ENCODE peak calls at places on chromosomes 11 and 22, in five cellular contexts. Z is K562, Y is GM12878, J is SK-N-SH, U is HepG2. A is an unnamed sample.

GRCh38 chr22:48718818-48719500 is 1108.7 kb downstream of the BRD1 start:
- DNase-seq in Y (no peak), U (no peak), J (no peak), Z (no peak), A (no peak)

GRCh38 chr11:95794086-95794485 is 3.8 kb downstream of the CEP57 start:
- DNase-seq in J (no peak), U (no peak), Y (no peak), Z (no peak), A (no peak)

GRCh38 chr11:41222236-41222635 is 237.2 kb downstream of the LRRC4C start:
- DNase-seq in J (no peak), Y (no peak), Z (no peak), U (no peak), A (no peak)

GRCh38 chr11:4038973-4039372 is 55.6 kb upstream of the RRM1 start:
- DNase-seq in J (no peak), Z (no peak), U (no peak), Y (no peak), A (no peak)

GRCh38 chr11:42407379-42407778 is 904.4 kb upstream of the API5 start:
- DNase-seq in J (peak; percentile 25), U (no peak), Z (no peak), Y (no peak), A (no peak)

GRCh38 chr22:23109441-23109978 is 32.3 kb downstream of the RSPH14 start:
- DNase-seq in J (no peak), Y (no peak), Z (no peak), U (no peak), A (no peak)

GRCh38 chr11:23897453-23898289 is 599.2 kb upstream of the LUZP2 start:
- DNase-seq in U (no peak), J (peak; percentile 14), Z (no peak), Y (no peak), A (no peak)

GRCh38 chr11:117873828-117874125 is 2.7 kb downstream of the FXYD6 start:
- DNase-seq in Y (no peak), U (no peak), Z (no peak), J (no peak), A (no peak)

GRCh38 chr11:81496566-81496965 is 1237.1 kb downstream of the FAM181B start:
- DNase-seq in Y (no peak), J (no peak), Z (no peak), U (no peak), A (no peak)

DNA sequence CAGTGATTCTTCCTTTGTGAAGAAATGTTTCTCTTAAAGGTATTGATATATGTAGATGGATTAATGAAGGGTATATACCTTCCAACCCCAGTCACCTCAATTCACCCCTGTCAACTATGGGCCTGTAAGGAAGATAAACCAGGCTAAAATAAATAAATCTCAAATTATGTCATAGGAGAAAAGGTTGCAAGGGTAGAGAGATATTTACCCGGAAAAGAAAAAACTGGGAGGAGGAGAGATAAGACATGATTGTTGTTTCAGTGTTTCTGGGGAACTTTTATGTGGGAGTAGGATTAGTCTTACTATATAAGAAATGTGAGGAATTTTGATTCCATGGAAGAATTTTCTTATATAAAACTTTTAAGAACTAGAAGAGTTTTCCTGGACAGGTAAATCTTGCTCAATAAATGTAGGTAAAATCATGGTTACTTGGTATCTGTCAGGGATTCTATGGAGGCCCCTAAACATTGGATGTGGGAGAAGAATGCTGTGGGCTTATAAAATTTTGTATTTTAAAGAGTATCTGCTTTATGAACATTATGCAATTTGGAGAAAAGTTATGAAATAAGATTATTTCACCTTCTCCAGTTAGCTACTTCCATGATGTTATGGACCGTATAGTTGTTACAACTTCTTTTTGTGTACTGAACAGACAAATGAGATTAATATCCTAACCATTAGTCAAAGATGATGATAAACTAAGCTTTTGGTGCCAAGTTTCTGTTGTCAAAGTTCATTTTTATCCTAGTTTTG is 6.4 kb downstream of the YAP1 start:
- DNase-seq in J (no peak), Y (no peak), Z (no peak), U (peak; percentile 30), A (no peak)
- TF ChIP-seq FOXM1 in J (no peak), Y (no peak), Z (no peak), U (no peak), A (no peak)

GRCh38 chr11:86742436-86742805 is 57.9 kb upstream of the PRSS23 start:
- DNase-seq in J (no peak), Z (no peak), U (no peak), Y (no peak), A (no peak)

GRCh38 chr11:86743223-86744118 is 56.9 kb upstream of the PRSS23 start:
- DNase-seq in U (peak; percentile 57), Z (peak; percentile 58), J (no peak), Y (no peak), A (peak; percentile 25)

GRCh38 chr11:86738615-86739014 is 61.7 kb upstream of the PRSS23 start:
- DNase-seq in Z (peak; percentile 15), Y (no peak), J (no peak), U (no peak), A (no peak)

GRCh38 chr11:86741489-86742435 is 58.6 kb upstream of the PRSS23 start:
- DNase-seq in Y (no peak), U (peak; percentile 81), J (no peak), Z (no peak), A (no peak)

DNA sequence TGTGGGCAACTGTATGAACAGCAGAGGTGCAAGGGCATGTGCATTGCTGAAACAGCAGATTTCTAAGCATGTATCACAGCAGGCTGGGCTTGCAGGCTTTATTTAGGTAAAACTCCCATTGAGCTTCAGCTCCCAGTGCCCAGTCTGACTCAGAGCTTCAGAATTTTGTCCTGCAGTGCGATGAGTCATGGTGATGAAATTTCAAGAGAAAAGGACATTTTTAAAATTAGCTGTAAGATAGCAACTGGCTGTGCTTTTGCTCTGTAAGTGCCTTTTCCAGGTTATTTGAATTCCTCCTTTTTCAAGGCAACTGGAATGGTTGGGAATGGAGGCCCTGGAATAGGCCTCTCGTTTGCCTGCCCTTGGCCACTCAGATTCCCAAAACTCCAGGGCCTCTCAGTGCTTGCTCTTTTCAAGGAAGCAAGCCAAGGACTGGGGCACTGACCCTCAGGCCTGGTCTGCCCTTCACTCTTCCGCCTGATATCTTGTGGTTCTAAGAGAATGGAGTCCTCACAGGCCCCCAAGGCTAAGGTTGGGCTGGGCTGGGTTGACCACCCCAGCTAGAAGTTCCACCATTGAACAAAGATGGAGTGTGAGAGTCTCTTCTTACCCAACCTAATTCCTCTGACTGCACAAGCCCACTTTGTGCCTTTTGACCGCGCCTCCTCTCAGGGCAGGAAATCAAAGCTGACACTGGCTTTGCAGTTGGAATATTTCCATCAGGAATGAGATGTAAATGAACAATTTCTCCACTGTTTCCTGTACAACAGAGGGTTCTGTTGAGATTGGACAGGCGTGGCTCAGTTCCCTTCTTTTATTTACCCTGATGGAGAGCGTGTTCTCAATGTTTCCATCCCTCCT is 59.5 kb upstream of the PRSS23 start:
- DNase-seq in J (no peak), Z (peak; percentile 23), Y (no peak), U (peak; percentile 78), A (peak; percentile 44)
- TF ChIP-seq FOXM1 in J (peak; percentile 43), Z (no peak), Y (no peak), U (no peak), A (no peak)

GRCh38 chr11:74443071-74443864 is 24.1 kb downstream of the KCNE3 start:
- DNase-seq in J (no peak), Z (no peak), Y (no peak), U (peak; percentile 56), A (peak; percentile 35)

GRCh38 chr11:74442601-74443000 is 24.7 kb downstream of the KCNE3 start:
- DNase-seq in Y (no peak), Z (no peak), J (no peak), U (no peak), A (no peak)

GRCh38 chr11:74438681-74439080 is 28.7 kb downstream of the KCNE3 start:
- DNase-seq in Z (no peak), J (no peak), U (no peak), Y (no peak), A (no peak)

GRCh38 chr11:74434528-74434927 is 32.8 kb downstream of the KCNE3 start:
- DNase-seq in J (no peak), Z (no peak), U (no peak), Y (no peak), A (no peak)

DNA sequence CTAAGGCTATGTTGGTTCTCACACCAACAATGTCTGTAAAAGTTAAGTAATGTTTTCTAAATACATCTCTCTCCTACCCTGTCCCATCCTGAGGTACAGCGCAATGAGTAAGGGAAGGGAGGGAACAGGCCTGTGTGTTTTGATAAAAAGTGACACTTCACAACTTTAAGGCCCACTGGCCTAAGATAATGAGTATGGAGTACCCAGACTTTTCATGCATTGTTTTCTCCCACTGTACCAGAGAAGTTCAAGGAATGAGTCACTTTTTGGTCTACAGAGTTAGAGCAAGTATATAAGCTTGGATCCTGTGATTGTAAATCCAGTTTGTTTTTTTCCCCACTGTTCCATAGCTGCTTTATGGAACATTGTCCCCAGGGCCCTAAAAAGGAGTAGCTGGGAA is 29.9 kb downstream of the KCNE3 start:
- DNase-seq in U (no peak), J (no peak), Y (no peak), Z (no peak), A (no peak)
- TF ChIP-seq FOXM1 in U (no peak), J (no peak), Y (no peak), Z (no peak), A (no peak)

GRCh38 chr11:18019650-18020049 is 6.8 kb upstream of the SERGEF start:
- DNase-seq in J (no peak), Y (no peak), Z (no peak), U (no peak), A (no peak)
- TF ChIP-seq FOXM1 in J (no peak), Y (no peak), Z (no peak), U (no peak), A (no peak)

DNA sequence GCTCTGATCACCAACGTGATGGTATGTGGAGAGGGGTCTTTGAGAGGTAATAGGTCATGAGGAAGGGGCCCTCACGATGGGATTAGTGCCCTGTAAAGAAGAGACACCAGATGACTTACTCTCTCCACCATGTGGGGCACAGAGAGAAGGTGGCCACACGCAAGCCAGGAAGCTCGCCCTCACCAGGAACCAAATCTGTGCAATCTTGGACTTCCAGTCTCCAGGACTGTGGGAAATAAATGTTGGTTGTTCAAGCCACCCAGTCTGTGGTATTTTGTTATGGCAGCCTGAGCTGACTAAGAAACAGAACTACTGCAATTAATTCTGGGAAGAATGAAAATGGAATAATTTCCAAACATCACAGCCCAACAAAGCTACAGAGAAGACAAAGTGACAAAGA is 117.5 kb downstream of the SNX19 start:
- DNase-seq in U (no peak), Y (no peak), J (no peak), Z (no peak), A (no peak)
- TF ChIP-seq FOXM1 in U (no peak), Y (no peak), J (no peak), Z (no peak), A (no peak)

GRCh38 chr11:12841946-12842630 is 167.0 kb upstream of the RASSF10 start:
- DNase-seq in U (no peak), J (peak; percentile 49), Y (no peak), Z (no peak), A (no peak)
- TF ChIP-seq FOXM1 in U (no peak), J (no peak), Y (no peak), Z (no peak), A (no peak)

A was measured in HEK293T.